ENCODE peak calls at places on chromosomes 13 and 19, in ten cellular contexts. One of them, this sample, is unnamed.

GRCh38 chr13:30623392-30623791 is 5.7 kb downstream of the USPL1 start:
- DNase-seq in heart right ventricle: no peak
- DNase-seq in testis: no peak
- DNase-seq in adrenal gland: no peak
- DNase-seq in Karpas-422: no peak
- DNase-seq in tibial nerve: no peak
- DNase-seq in psoas muscle: no peak
- DNase-seq in ovary: no peak
- DNase-seq in DND-41: no peak
- DNase-seq in cardiac muscle cell: no peak
- DNase-seq in this sample: no peak

GRCh38 chr19:47994209-47994802 is at the start of gene ELSPBP1:
- DNase-seq in adrenal gland: no peak
- DNase-seq in DND-41: no peak
- DNase-seq in Karpas-422: no peak
- DNase-seq in tibial nerve: no peak
- DNase-seq in cardiac muscle cell: no peak
- DNase-seq in testis: no peak
- DNase-seq in psoas muscle: no peak
- DNase-seq in ovary: no peak
- DNase-seq in heart right ventricle: no peak
- DNase-seq in this sample: no peak

GRCh38 chr19:12983561-12984142 is 11.6 kb upstream of the NFIX start:
- DNase-seq in cardiac muscle cell: peak; percentile 75
- DNase-seq in heart right ventricle: peak; percentile 70
- DNase-seq in tibial nerve: peak; percentile 67
- DNase-seq in ovary: peak; percentile 87
- DNase-seq in psoas muscle: peak; percentile 83
- DNase-seq in Karpas-422: peak; percentile 91
- DNase-seq in DND-41: peak; percentile 82
- DNase-seq in adrenal gland: peak; percentile 81
- DNase-seq in testis: peak; percentile 89
- DNase-seq in this sample: peak; percentile 86

GRCh38 chr19:4115050-4115817 is 8.7 kb downstream of the MAP2K2 start:
- DNase-seq in adrenal gland: peak; percentile 84
- DNase-seq in testis: peak; percentile 28
- DNase-seq in psoas muscle: no peak
- DNase-seq in ovary: no peak
- DNase-seq in tibial nerve: no peak
- DNase-seq in DND-41: no peak
- DNase-seq in Karpas-422: peak; percentile 70
- DNase-seq in cardiac muscle cell: peak; percentile 82
- DNase-seq in heart right ventricle: peak; percentile 48
- DNase-seq in this sample: peak; percentile 77

GRCh38 chr13:43883636-43884035 is 3.9 kb downstream of the LACC1 start:
- DNase-seq in tibial nerve: no peak
- DNase-seq in psoas muscle: no peak
- DNase-seq in testis: no peak
- DNase-seq in ovary: no peak
- DNase-seq in heart right ventricle: no peak
- DNase-seq in cardiac muscle cell: no peak
- DNase-seq in Karpas-422: no peak
- DNase-seq in DND-41: no peak
- DNase-seq in adrenal gland: no peak
- DNase-seq in this sample: no peak

GRCh38 chr13:20193924-20194631 is 1.3 kb upstream of the GJB2 start:
- DNase-seq in ovary: no peak
- DNase-seq in DND-41: no peak
- DNase-seq in psoas muscle: no peak
- DNase-seq in testis: no peak
- DNase-seq in heart right ventricle: no peak
- DNase-seq in cardiac muscle cell: no peak
- DNase-seq in adrenal gland: no peak
- DNase-seq in Karpas-422: no peak
- DNase-seq in tibial nerve: no peak
- DNase-seq in this sample: no peak

GRCh38 chr19:7859766-7860165 is 14.4 kb downstream of the PRR36 start:
- DNase-seq in heart right ventricle: no peak
- DNase-seq in adrenal gland: no peak
- DNase-seq in tibial nerve: no peak
- DNase-seq in Karpas-422: no peak
- DNase-seq in testis: no peak
- DNase-seq in DND-41: no peak
- DNase-seq in psoas muscle: no peak
- DNase-seq in cardiac muscle cell: no peak
- DNase-seq in ovary: no peak
- DNase-seq in this sample: no peak

GRCh38 chr13:77480071-77480470 is 55.4 kb upstream of the SCEL start:
- DNase-seq in tibial nerve: no peak
- DNase-seq in heart right ventricle: no peak
- DNase-seq in testis: no peak
- DNase-seq in ovary: no peak
- DNase-seq in adrenal gland: no peak
- DNase-seq in DND-41: no peak
- DNase-seq in Karpas-422: no peak
- DNase-seq in cardiac muscle cell: no peak
- DNase-seq in psoas muscle: no peak
- DNase-seq in this sample: no peak

GRCh38 chr19:41991025-41991424 is 3.0 kb downstream of the ATP1A3 start:
- DNase-seq in Karpas-422: no peak
- DNase-seq in heart right ventricle: peak; percentile 71
- DNase-seq in psoas muscle: no peak
- DNase-seq in adrenal gland: no peak
- DNase-seq in tibial nerve: no peak
- DNase-seq in DND-41: no peak
- DNase-seq in ovary: no peak
- DNase-seq in testis: no peak
- DNase-seq in cardiac muscle cell: no peak
- DNase-seq in this sample: no peak
- H3K27me3 ChIP-seq in Karpas-422: no peaks in the 10 kb centered on the region
- H3K27me3 ChIP-seq in heart right ventricle: peaks cover 38% of the 10 kb centered on the region
- H3K27me3 ChIP-seq in psoas muscle: peaks cover 22% of the 10 kb centered on the region
- H3K27me3 ChIP-seq in adrenal gland: peaks cover 32% of the 10 kb centered on the region
- H3K27me3 ChIP-seq in tibial nerve: peaks cover 57% of the 10 kb centered on the region
- H3K27me3 ChIP-seq in DND-41: no peaks in the 10 kb centered on the region
- H3K27me3 ChIP-seq in ovary: no peaks in the 10 kb centered on the region
- H3K27me3 ChIP-seq in testis: no peaks in the 10 kb centered on the region
- H3K27me3 ChIP-seq in cardiac muscle cell: peaks cover 36% of the 10 kb centered on the region
- H3K27me3 ChIP-seq in this sample: peaks cover 7% of the 10 kb centered on the region

GRCh38 chr13:32040689-32041088 is 9.1 kb downstream of the FRY start:
- DNase-seq in cardiac muscle cell: no peak
- DNase-seq in adrenal gland: no peak
- DNase-seq in heart right ventricle: no peak
- DNase-seq in testis: no peak
- DNase-seq in Karpas-422: no peak
- DNase-seq in tibial nerve: no peak
- DNase-seq in DND-41: no peak
- DNase-seq in ovary: no peak
- DNase-seq in psoas muscle: no peak
- DNase-seq in this sample: no peak

GRCh38 chr13:32041429-32041828 is 9.9 kb downstream of the FRY start:
- DNase-seq in Karpas-422: no peak
- DNase-seq in ovary: no peak
- DNase-seq in heart right ventricle: no peak
- DNase-seq in psoas muscle: no peak
- DNase-seq in adrenal gland: no peak
- DNase-seq in testis: no peak
- DNase-seq in tibial nerve: no peak
- DNase-seq in DND-41: no peak
- DNase-seq in cardiac muscle cell: no peak
- DNase-seq in this sample: no peak

GRCh38 chr13:32045537-32045936 is 14.0 kb downstream of the FRY start:
- DNase-seq in heart right ventricle: no peak
- DNase-seq in Karpas-422: no peak
- DNase-seq in DND-41: no peak
- DNase-seq in tibial nerve: no peak
- DNase-seq in psoas muscle: no peak
- DNase-seq in ovary: no peak
- DNase-seq in cardiac muscle cell: no peak
- DNase-seq in adrenal gland: no peak
- DNase-seq in testis: no peak
- DNase-seq in this sample: no peak

GRCh38 chr13:32040052-32040642 is 8.6 kb downstream of the FRY start:
- DNase-seq in DND-41: no peak
- DNase-seq in ovary: no peak
- DNase-seq in heart right ventricle: no peak
- DNase-seq in tibial nerve: no peak
- DNase-seq in psoas muscle: no peak
- DNase-seq in adrenal gland: no peak
- DNase-seq in Karpas-422: no peak
- DNase-seq in testis: no peak
- DNase-seq in cardiac muscle cell: no peak
- DNase-seq in this sample: no peak

GRCh38 chr13:32042567-32042966 is 11.0 kb downstream of the FRY start:
- DNase-seq in tibial nerve: no peak
- DNase-seq in cardiac muscle cell: no peak
- DNase-seq in testis: no peak
- DNase-seq in Karpas-422: no peak
- DNase-seq in adrenal gland: no peak
- DNase-seq in ovary: no peak
- DNase-seq in psoas muscle: no peak
- DNase-seq in heart right ventricle: no peak
- DNase-seq in DND-41: no peak
- DNase-seq in this sample: no peak
- H3K4me1 ChIP-seq in tibial nerve: no peaks in the 10 kb centered on the region
- H3K4me1 ChIP-seq in cardiac muscle cell: peaks cover 6% of the 10 kb centered on the region
- H3K4me1 ChIP-seq in testis: no peaks in the 10 kb centered on the region
- H3K4me1 ChIP-seq in Karpas-422: peaks cover 13% of the 10 kb centered on the region
- H3K4me1 ChIP-seq in adrenal gland: no peaks in the 10 kb centered on the region
- H3K4me1 ChIP-seq in ovary: peaks cover 2% of the 10 kb centered on the region
- H3K4me1 ChIP-seq in psoas muscle: no peaks in the 10 kb centered on the region
- H3K4me1 ChIP-seq in heart right ventricle: peaks cover 37% of the 10 kb centered on the region
- H3K4me1 ChIP-seq in DND-41: peaks cover 14% of the 10 kb centered on the region
- H3K4me1 ChIP-seq in this sample: peaks cover 28% of the 10 kb centered on the region

DNA sequence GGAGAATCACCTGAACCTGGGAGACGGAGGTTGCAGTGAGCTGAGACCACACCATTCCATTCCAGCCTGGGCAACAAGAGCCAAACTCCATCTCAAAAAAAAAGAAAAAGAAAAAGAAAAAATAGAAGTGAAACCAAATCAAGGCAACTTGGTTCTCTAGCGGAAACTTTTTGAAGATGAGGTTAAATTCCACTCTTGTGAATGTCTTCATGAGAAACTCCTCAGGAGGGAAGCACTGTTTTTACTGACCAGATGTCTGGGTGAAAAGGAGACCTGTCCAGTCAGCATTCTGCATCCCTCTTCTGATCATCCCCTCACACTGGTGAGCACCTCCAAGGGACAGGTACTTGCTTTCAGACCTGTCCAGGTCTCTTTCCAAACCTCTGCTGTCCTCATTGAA is 15.8 kb downstream of the BRD4 start:
- DNase-seq in heart right ventricle: no peak
- DNase-seq in testis: no peak
- DNase-seq in cardiac muscle cell: no peak
- DNase-seq in ovary: no peak
- DNase-seq in psoas muscle: no peak
- DNase-seq in Karpas-422: no peak
- DNase-seq in DND-41: no peak
- DNase-seq in tibial nerve: no peak
- DNase-seq in adrenal gland: no peak
- DNase-seq in this sample: no peak
- H3K27ac ChIP-seq in heart right ventricle: no peak overlapping the region
- H3K27ac ChIP-seq in testis: no peak overlapping the region
- H3K27ac ChIP-seq in cardiac muscle cell: peak overlapping the region; percentile 4
- H3K27ac ChIP-seq in ovary: no peak overlapping the region
- H3K27ac ChIP-seq in psoas muscle: peak overlapping the region; percentile 81
- H3K27ac ChIP-seq in Karpas-422: no peak overlapping the region
- H3K27ac ChIP-seq in DND-41: no peak overlapping the region
- H3K27ac ChIP-seq in tibial nerve: peak overlapping the region; percentile 50
- H3K27ac ChIP-seq in adrenal gland: no peak overlapping the region
- H3K27ac ChIP-seq in this sample: peak overlapping the region; percentile 24

GRCh38 chr13:111526922-111527321 is 206.5 kb downstream of the TEX29 start:
- DNase-seq in Karpas-422: no peak
- DNase-seq in tibial nerve: no peak
- DNase-seq in psoas muscle: no peak
- DNase-seq in ovary: no peak
- DNase-seq in cardiac muscle cell: no peak
- DNase-seq in adrenal gland: no peak
- DNase-seq in DND-41: no peak
- DNase-seq in heart right ventricle: no peak
- DNase-seq in testis: no peak
- DNase-seq in this sample: no peak
- H3K27me3 ChIP-seq in Karpas-422: no peaks in the 10 kb centered on the region
- H3K27me3 ChIP-seq in tibial nerve: peaks cover 17% of the 10 kb centered on the region
- H3K27me3 ChIP-seq in psoas muscle: no peaks in the 10 kb centered on the region
- H3K27me3 ChIP-seq in ovary: no peaks in the 10 kb centered on the region
- H3K27me3 ChIP-seq in cardiac muscle cell: peaks cover 41% of the 10 kb centered on the region
- H3K27me3 ChIP-seq in adrenal gland: peaks cover 10% of the 10 kb centered on the region
- H3K27me3 ChIP-seq in DND-41: peaks cover under 1% of the 10 kb centered on the region
- H3K27me3 ChIP-seq in heart right ventricle: peaks cover 28% of the 10 kb centered on the region
- H3K27me3 ChIP-seq in testis: no peaks in the 10 kb centered on the region
- H3K27me3 ChIP-seq in this sample: no peaks in the 10 kb centered on the region

DNA sequence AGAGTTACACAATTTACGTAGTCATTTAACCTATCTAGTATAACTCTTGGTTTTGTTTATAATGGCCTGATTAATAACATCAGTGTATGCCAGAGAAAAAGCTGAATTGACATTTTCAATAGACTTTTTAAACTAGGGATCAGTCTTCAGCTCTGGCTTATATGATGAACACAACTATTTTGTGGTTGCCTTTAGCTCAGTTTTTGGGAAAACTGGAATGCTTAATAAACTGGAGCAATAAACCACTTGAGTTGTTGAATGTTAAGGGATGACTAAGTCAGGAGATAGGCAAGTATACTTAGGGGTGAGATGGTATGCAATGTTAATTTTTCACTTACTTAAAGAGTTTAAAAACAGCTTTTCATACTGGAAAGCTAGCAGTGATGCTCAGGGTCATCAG is 2.3 kb downstream of the NDFIP2 start:
- DNase-seq in testis: no peak
- DNase-seq in DND-41: no peak
- DNase-seq in cardiac muscle cell: no peak
- DNase-seq in Karpas-422: no peak
- DNase-seq in ovary: no peak
- DNase-seq in tibial nerve: no peak
- DNase-seq in adrenal gland: no peak
- DNase-seq in psoas muscle: no peak
- DNase-seq in heart right ventricle: no peak
- DNase-seq in this sample: no peak
- H3K4me1 ChIP-seq in testis: no peaks in the 10 kb centered on the region
- H3K4me1 ChIP-seq in DND-41: peaks cover 65% of the 10 kb centered on the region
- H3K4me1 ChIP-seq in cardiac muscle cell: peaks cover 15% of the 10 kb centered on the region
- H3K4me1 ChIP-seq in Karpas-422: peaks cover 22% of the 10 kb centered on the region
- H3K4me1 ChIP-seq in ovary: no peaks in the 10 kb centered on the region
- H3K4me1 ChIP-seq in tibial nerve: no peaks in the 10 kb centered on the region
- H3K4me1 ChIP-seq in adrenal gland: peaks cover 5% of the 10 kb centered on the region
- H3K4me1 ChIP-seq in psoas muscle: peaks cover 31% of the 10 kb centered on the region
- H3K4me1 ChIP-seq in heart right ventricle: peaks cover 20% of the 10 kb centered on the region
- H3K4me1 ChIP-seq in this sample: peaks cover 22% of the 10 kb centered on the region

DNA sequence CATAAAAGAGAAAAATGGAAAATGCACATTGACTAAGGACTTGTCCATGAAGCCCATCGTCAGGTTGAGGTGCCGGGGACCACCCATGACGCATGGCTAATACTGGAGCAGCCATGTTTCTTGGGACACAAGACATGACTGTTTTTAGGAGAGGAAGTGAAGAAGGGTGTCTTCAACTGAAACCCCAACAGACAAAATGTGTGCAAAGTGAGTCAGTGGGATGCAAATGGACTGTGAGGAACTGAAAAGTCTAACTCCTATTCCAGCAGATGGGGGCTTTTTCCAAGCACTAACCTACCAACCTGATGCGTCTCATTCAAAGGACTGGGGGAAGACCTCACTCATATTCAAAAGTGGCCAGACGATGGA is 459.3 kb downstream of the FOXO1 start:
- DNase-seq in psoas muscle: no peak
- DNase-seq in testis: no peak
- DNase-seq in DND-41: no peak
- DNase-seq in Karpas-422: peak; percentile 66
- DNase-seq in heart right ventricle: no peak
- DNase-seq in cardiac muscle cell: no peak
- DNase-seq in adrenal gland: no peak
- DNase-seq in ovary: no peak
- DNase-seq in tibial nerve: no peak
- DNase-seq in this sample: no peak
- H3K27ac ChIP-seq in psoas muscle: peak overlapping the region; percentile 62
- H3K27ac ChIP-seq in testis: no peak overlapping the region
- H3K27ac ChIP-seq in DND-41: no peak overlapping the region
- H3K27ac ChIP-seq in Karpas-422: peak overlapping the region; percentile 52
- H3K27ac ChIP-seq in heart right ventricle: no peak overlapping the region
- H3K27ac ChIP-seq in cardiac muscle cell: no peak overlapping the region
- H3K27ac ChIP-seq in adrenal gland: no peak overlapping the region
- H3K27ac ChIP-seq in ovary: no peak overlapping the region
- H3K27ac ChIP-seq in tibial nerve: peak overlapping the region; percentile 69
- H3K27ac ChIP-seq in this sample: peak overlapping the region; percentile 53

This sample was measured in CD4-positive, alpha-beta memory T cell.